ENCODE peak calls at places on chromosomes 7 and 10, in six cellular contexts. K, V, P, Y, U and T are unnamed samples.

GRCh38 chr7:117319211-117319610 is 3.6 kb downstream of the WNT2 start:
- DNase-seq in K (no peak), V (no peak), P (no peak), Y (no peak), U (no peak), T (no peak)

GRCh38 chr7:18901881-18902280 is 215.6 kb downstream of the TWIST1 start:
- DNase-seq in K (no peak), V (peak), P (no peak), Y (no peak), U (no peak), T (no peak)

GRCh38 chr7:58086871-58087535 is 637.0 kb downstream of the ZNF716 start:
- DNase-seq in K (no peak), V (no peak), P (peak), Y (no peak), U (no peak), T (no peak)

GRCh38 chr10:47370878-47371277 is 13.2 kb downstream of the ZNF488 start:
- DNase-seq in K (no peak), V (no peak), P (no peak), Y (no peak), U (no peak), T (no peak)

GRCh38 chr10:85646312-85646711 is 720.3 kb downstream of the GRID1 start:
- DNase-seq in K (no peak), V (no peak), P (no peak), Y (no peak), U (no peak), T (no peak)

GRCh38 chr10:47347303-47347675 is 874 bp upstream of the RBP3 start:
- DNase-seq in K (no peak), V (no peak), P (no peak), Y (no peak), U (no peak), T (no peak)

GRCh38 chr7:121331048-121331447 is 2.2 kb downstream of the WNT16 start:
- DNase-seq in K (no peak), V (no peak), P (no peak), Y (no peak), U (no peak), T (no peak)

GRCh38 chr7:152076324-152076821 is 50.9 kb downstream of the GALNT11 start:
- DNase-seq in K (no peak), V (peak), P (no peak), Y (no peak), U (peak), T (peak)

GRCh38 chr10:725786-726185 is 36.3 kb upstream of the DIP2C start:
- DNase-seq in K (no peak), V (peak), P (no peak), Y (no peak), U (no peak), T (no peak)

GRCh38 chr10:28532223-28532508 is 752 bp upstream of the WAC start:
- DNase-seq in K (no peak), V (peak), P (no peak), Y (no peak), U (no peak), T (peak)

GRCh38 chr7:84780158-84781124 is 406.4 kb downstream of the SEMA3D start:
- DNase-seq in K (no peak), V (no peak), P (no peak), Y (no peak), U (no peak), T (no peak)

GRCh38 chr7:50851451-50851850 is 68.8 kb upstream of the GRB10 start:
- DNase-seq in K (no peak), V (peak), P (no peak), Y (no peak), U (no peak), T (no peak)

GRCh38 chr10:35300063-35300699 is 36.1 kb upstream of the CCNY start:
- DNase-seq in K (peak), V (peak), P (peak), Y (no peak), U (no peak), T (no peak)

GRCh38 chr7:95632609-95633008 is 36.3 kb upstream of the PDK4 start:
- DNase-seq in K (no peak), V (peak), P (peak), Y (no peak), U (no peak), T (no peak)

GRCh38 chr7:99395616-99396327 is 12.6 kb downstream of the PDAP1 start:
- DNase-seq in K (no peak), V (no peak), P (no peak), Y (no peak), U (no peak), T (no peak)

GRCh38 chr10:24374134-24374915 is 165.4 kb downstream of the KIAA1217 start:
- DNase-seq in K (no peak), V (peak), P (no peak), Y (no peak), U (no peak), T (no peak)

GRCh38 chr7:129210256-129210988 is 14.4 kb upstream of the AHCYL2 start:
- DNase-seq in K (peak), V (peak), P (peak), Y (peak), U (peak), T (peak)

GRCh38 chr7:424301-424935 is 95.2 kb downstream of the PDGFA start:
- DNase-seq in K (no peak), V (no peak), P (peak), Y (no peak), U (no peak), T (no peak)

GRCh38 chr10:45473126-45473525 is 99.1 kb downstream of the ALOX5 start:
- DNase-seq in K (no peak), V (no peak), P (no peak), Y (no peak), U (no peak), T (no peak)

GRCh38 chr10:118562877-118563276 is 32.6 kb downstream of the PRLHR start:
- DNase-seq in K (no peak), V (no peak), P (no peak), Y (no peak), U (no peak), T (no peak)

GRCh38 chr10:13402016-13402415 is 53.9 kb upstream of the SEPHS1 start:
- DNase-seq in K (no peak), V (no peak), P (no peak), Y (no peak), U (no peak), T (no peak)

GRCh38 chr7:102916426-102916825 is 3.6 kb downstream of the LRRC17 start:
- DNase-seq in K (no peak), V (peak), P (no peak), Y (no peak), U (no peak), T (no peak)

GRCh38 chr7:80088705-80089104 is 45.9 kb upstream of the GNAI1 start:
- DNase-seq in K (no peak), V (no peak), P (no peak), Y (no peak), U (no peak), T (no peak)

GRCh38 chr7:130216025-130216424 is 8.4 kb downstream of the SSMEM1 start:
- DNase-seq in K (no peak), V (no peak), P (no peak), Y (no peak), U (no peak), T (no peak)